ENCODE peak calls at places on chromosomes 3 and 15, in five cellular contexts. One of them, this sample, is unnamed.

GRCh38 chr3:132665230-132665629 is 5.1 kb downstream of the UBA5 start:
- DNase-seq in upper lobe of left lung: no peak
- DNase-seq in heart left ventricle: no peak
- DNase-seq in stomach: no peak
- DNase-seq in breast epithelium: no peak
- DNase-seq in this sample: no peak

GRCh38 chr3:107600784-107601183 is 78.0 kb downstream of the BBX start:
- DNase-seq in upper lobe of left lung: no peak
- DNase-seq in heart left ventricle: no peak
- DNase-seq in stomach: no peak
- DNase-seq in breast epithelium: no peak
- DNase-seq in this sample: no peak

GRCh38 chr3:140597792-140598191 is 80.1 kb upstream of the TRIM42 start:
- DNase-seq in upper lobe of left lung: no peak
- DNase-seq in heart left ventricle: peak
- DNase-seq in stomach: no peak
- DNase-seq in breast epithelium: no peak
- DNase-seq in this sample: no peak

GRCh38 chr15:84570164-84570692 is 30.6 kb upstream of the ZSCAN2 start:
- DNase-seq in upper lobe of left lung: peak
- DNase-seq in heart left ventricle: peak
- DNase-seq in stomach: peak
- DNase-seq in breast epithelium: no peak
- DNase-seq in this sample: peak

GRCh38 chr3:11638669-11639402 is 4.9 kb downstream of the VGLL4 start:
- DNase-seq in upper lobe of left lung: no peak
- DNase-seq in heart left ventricle: peak
- DNase-seq in stomach: no peak
- DNase-seq in breast epithelium: peak
- DNase-seq in this sample: no peak

GRCh38 chr3:97860364-97860763 is 38.6 kb downstream of the CRYBG3 start:
- DNase-seq in upper lobe of left lung: no peak
- DNase-seq in heart left ventricle: no peak
- DNase-seq in stomach: no peak
- DNase-seq in breast epithelium: no peak
- DNase-seq in this sample: no peak

GRCh38 chr3:51974963-51975856 is at the start of gene ABHD14A:
- DNase-seq in upper lobe of left lung: peak
- DNase-seq in heart left ventricle: peak
- DNase-seq in stomach: peak
- DNase-seq in breast epithelium: peak
- DNase-seq in this sample: peak

GRCh38 chr3:63912768-63913588 is 795 bp upstream of the SCAANT1 start:
- DNase-seq in upper lobe of left lung: peak
- DNase-seq in heart left ventricle: peak
- DNase-seq in stomach: peak
- DNase-seq in breast epithelium: peak
- DNase-seq in this sample: peak

GRCh38 chr3:178392553-178392952 is 143.7 kb upstream of the KCNMB2 start:
- DNase-seq in upper lobe of left lung: no peak
- DNase-seq in heart left ventricle: no peak
- DNase-seq in stomach: no peak
- DNase-seq in breast epithelium: no peak
- DNase-seq in this sample: no peak

GRCh38 chr15:29704950-29705597 is 117.2 kb downstream of the TJP1 start:
- DNase-seq in upper lobe of left lung: no peak
- DNase-seq in heart left ventricle: no peak
- DNase-seq in stomach: no peak
- DNase-seq in breast epithelium: no peak
- DNase-seq in this sample: no peak

GRCh38 chr3:12566976-12567375 is 10.1 kb downstream of the MKRN2 start:
- DNase-seq in upper lobe of left lung: no peak
- DNase-seq in heart left ventricle: no peak
- DNase-seq in stomach: no peak
- DNase-seq in breast epithelium: no peak
- DNase-seq in this sample: no peak

GRCh38 chr3:138946554-138947302 is at the start of the genes FOXL2 and FOXL2NB:
- DNase-seq in upper lobe of left lung: no peak
- DNase-seq in heart left ventricle: no peak
- DNase-seq in stomach: no peak
- DNase-seq in breast epithelium: no peak
- DNase-seq in this sample: no peak

GRCh38 chr3:194098036-194098871 is 37.7 kb upstream of the HES1 start:
- DNase-seq in upper lobe of left lung: no peak
- DNase-seq in heart left ventricle: no peak
- DNase-seq in stomach: no peak
- DNase-seq in breast epithelium: no peak
- DNase-seq in this sample: no peak

GRCh38 chr3:145190138-145190537 is 970.8 kb downstream of the PLOD2 start:
- DNase-seq in upper lobe of left lung: no peak
- DNase-seq in heart left ventricle: no peak
- DNase-seq in stomach: no peak
- DNase-seq in breast epithelium: no peak
- DNase-seq in this sample: no peak

GRCh38 chr3:196288141-196288460 is 575 bp upstream of the PCYT1A start:
- DNase-seq in upper lobe of left lung: no peak
- DNase-seq in heart left ventricle: no peak
- DNase-seq in stomach: no peak
- DNase-seq in breast epithelium: no peak
- DNase-seq in this sample: no peak

GRCh38 chr3:49903451-49904424 is at the start of gene MST1R:
- DNase-seq in upper lobe of left lung: peak
- DNase-seq in heart left ventricle: peak
- DNase-seq in stomach: peak
- DNase-seq in breast epithelium: peak
- DNase-seq in this sample: peak

GRCh38 chr3:87503901-87504498 is 227.6 kb upstream of the POU1F1 start:
- DNase-seq in upper lobe of left lung: peak
- DNase-seq in heart left ventricle: no peak
- DNase-seq in stomach: peak
- DNase-seq in breast epithelium: no peak
- DNase-seq in this sample: no peak

GRCh38 chr3:187677604-187678003 is 7.4 kb upstream of the SST start:
- DNase-seq in upper lobe of left lung: no peak
- DNase-seq in heart left ventricle: no peak
- DNase-seq in stomach: no peak
- DNase-seq in breast epithelium: no peak
- DNase-seq in this sample: no peak

GRCh38 chr3:78029775-78030174 is 989.9 kb downstream of the ROBO2 start:
- DNase-seq in upper lobe of left lung: no peak
- DNase-seq in heart left ventricle: no peak
- DNase-seq in stomach: no peak
- DNase-seq in breast epithelium: no peak
- DNase-seq in this sample: peak

GRCh38 chr15:66601521-66601920 is 35.7 kb upstream of the LCTL start:
- DNase-seq in upper lobe of left lung: no peak
- DNase-seq in heart left ventricle: no peak
- DNase-seq in stomach: no peak
- DNase-seq in breast epithelium: no peak
- DNase-seq in this sample: no peak

GRCh38 chr3:105827959-105828358 is 40.9 kb downstream of the CBLB start:
- DNase-seq in upper lobe of left lung: peak
- DNase-seq in heart left ventricle: peak
- DNase-seq in stomach: no peak
- DNase-seq in breast epithelium: no peak
- DNase-seq in this sample: no peak

GRCh38 chr15:80730395-80730794 is 35.3 kb downstream of the ABHD17C start:
- DNase-seq in upper lobe of left lung: no peak
- DNase-seq in heart left ventricle: no peak
- DNase-seq in stomach: no peak
- DNase-seq in breast epithelium: no peak
- DNase-seq in this sample: no peak

GRCh38 chr3:101836907-101837598 is 12.3 kb upstream of the NFKBIZ start:
- DNase-seq in upper lobe of left lung: no peak
- DNase-seq in heart left ventricle: no peak
- DNase-seq in stomach: no peak
- DNase-seq in breast epithelium: no peak
- DNase-seq in this sample: no peak

GRCh38 chr15:40768492-40769309 is 1.1 kb upstream of the C15orf62 start:
- DNase-seq in upper lobe of left lung: no peak
- DNase-seq in heart left ventricle: no peak
- DNase-seq in stomach: peak
- DNase-seq in breast epithelium: no peak
- DNase-seq in this sample: no peak

GRCh38 chr15:44023176-44023575 is 171.9 kb downstream of the FRMD5 start:
- DNase-seq in upper lobe of left lung: no peak
- DNase-seq in heart left ventricle: no peak
- DNase-seq in stomach: no peak
- DNase-seq in breast epithelium: no peak
- DNase-seq in this sample: no peak

GRCh38 chr15:48058371-48058770 is 62.4 kb upstream of the SLC24A5 start:
- DNase-seq in upper lobe of left lung: no peak
- DNase-seq in heart left ventricle: no peak
- DNase-seq in stomach: no peak
- DNase-seq in breast epithelium: no peak
- DNase-seq in this sample: no peak

GRCh38 chr3:112466041-112466440 is 33.2 kb downstream of the BTLA start:
- DNase-seq in upper lobe of left lung: no peak
- DNase-seq in heart left ventricle: no peak
- DNase-seq in stomach: no peak
- DNase-seq in breast epithelium: no peak
- DNase-seq in this sample: no peak

GRCh38 chr3:129975332-129976090 is 991 bp downstream of the TRH start:
- DNase-seq in upper lobe of left lung: peak
- DNase-seq in heart left ventricle: no peak
- DNase-seq in stomach: no peak
- DNase-seq in breast epithelium: no peak
- DNase-seq in this sample: no peak

GRCh38 chr3:8996681-8997121 is 33.4 kb upstream of the RAD18 start:
- DNase-seq in upper lobe of left lung: no peak
- DNase-seq in heart left ventricle: peak
- DNase-seq in stomach: peak
- DNase-seq in breast epithelium: peak
- DNase-seq in this sample: no peak

GRCh38 chr15:61186905-61187865 is 41.9 kb downstream of the RORA start:
- DNase-seq in upper lobe of left lung: peak
- DNase-seq in heart left ventricle: peak
- DNase-seq in stomach: no peak
- DNase-seq in breast epithelium: no peak
- DNase-seq in this sample: no peak

GRCh38 chr3:39638286-39638685 is 170.8 kb downstream of the MOBP start:
- DNase-seq in upper lobe of left lung: no peak
- DNase-seq in heart left ventricle: no peak
- DNase-seq in stomach: no peak
- DNase-seq in breast epithelium: no peak
- DNase-seq in this sample: no peak

GRCh38 chr3:39641210-39641718 is 168.1 kb upstream of the MYRIP start:
- DNase-seq in upper lobe of left lung: no peak
- DNase-seq in heart left ventricle: no peak
- DNase-seq in stomach: no peak
- DNase-seq in breast epithelium: no peak
- DNase-seq in this sample: no peak

GRCh38 chr3:39639344-39640236 is 169.8 kb upstream of the MYRIP start:
- DNase-seq in upper lobe of left lung: peak
- DNase-seq in heart left ventricle: no peak
- DNase-seq in stomach: no peak
- DNase-seq in breast epithelium: no peak
- DNase-seq in this sample: no peak

DNA sequence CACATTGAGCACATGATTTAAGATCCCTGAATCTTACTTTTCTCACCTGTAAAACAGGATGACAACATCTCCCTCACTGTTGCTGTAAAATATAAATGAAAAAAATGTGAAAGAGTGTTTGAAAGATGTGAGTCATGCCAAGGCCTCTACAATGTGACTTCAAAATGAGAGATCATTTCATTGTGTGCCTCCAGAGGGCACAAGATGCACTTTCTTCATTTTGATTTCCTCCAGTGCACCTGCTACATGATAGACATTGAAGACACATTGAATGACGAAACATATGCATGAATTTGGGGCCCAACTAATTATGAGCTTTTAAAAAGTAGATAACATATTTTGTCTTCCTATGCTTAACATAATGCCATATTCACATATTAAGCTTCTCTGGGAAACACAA is 170.3 kb downstream of the MOBP start:
- DNase-seq in upper lobe of left lung: no peak
- DNase-seq in heart left ventricle: no peak
- DNase-seq in stomach: no peak
- DNase-seq in breast epithelium: no peak
- DNase-seq in this sample: no peak
- TF ChIP-seq CTCF in upper lobe of left lung: no peak
- TF ChIP-seq CTCF in heart left ventricle: no peak
- TF ChIP-seq CTCF in stomach: no peak
- TF ChIP-seq CTCF in breast epithelium: no peak
- TF ChIP-seq CTCF in this sample: no peak

DNA sequence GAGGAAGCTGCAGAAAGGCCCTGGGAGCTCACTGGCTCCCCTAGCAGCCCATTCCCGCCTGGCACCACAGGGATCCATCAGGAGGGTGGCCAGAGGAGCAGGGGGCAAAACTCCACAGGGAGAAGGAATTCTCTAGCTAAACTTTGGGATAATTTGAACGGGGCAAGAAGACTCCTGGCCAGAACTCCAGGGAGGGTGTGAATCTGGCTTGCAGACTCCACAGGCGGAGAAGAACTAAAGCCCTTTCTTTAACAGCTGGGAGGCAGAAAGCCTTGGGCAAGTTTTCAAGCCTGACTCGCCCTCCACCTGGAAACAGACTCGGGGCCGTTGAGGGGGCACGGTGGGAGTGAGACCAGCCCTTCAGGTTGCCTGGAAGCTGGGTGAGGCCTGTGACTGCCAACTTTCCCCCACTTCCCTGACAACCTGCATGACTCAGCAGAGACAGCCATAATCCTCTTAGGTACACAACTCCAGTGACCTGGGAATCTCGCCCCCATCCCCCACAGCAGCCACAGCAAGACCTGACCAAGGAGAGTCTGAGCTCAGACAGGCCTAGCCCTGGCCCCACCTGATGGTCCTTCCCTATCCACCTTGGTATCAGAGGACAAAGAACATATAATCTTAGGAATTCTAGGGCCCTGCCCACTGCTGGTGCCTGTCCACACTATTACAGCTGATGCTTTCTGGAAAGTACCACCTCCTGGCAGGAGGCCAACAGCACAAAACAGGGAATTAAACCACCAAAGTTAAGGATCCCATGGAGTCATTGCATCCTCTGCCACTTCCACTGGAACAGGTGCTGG is 28.7 kb downstream of the SLC27A2 start:
- DNase-seq in upper lobe of left lung: no peak
- DNase-seq in heart left ventricle: no peak
- DNase-seq in stomach: peak
- DNase-seq in breast epithelium: no peak
- DNase-seq in this sample: no peak
- TF ChIP-seq CTCF in upper lobe of left lung: no peak
- TF ChIP-seq CTCF in heart left ventricle: no peak
- TF ChIP-seq CTCF in stomach: no peak
- TF ChIP-seq CTCF in breast epithelium: no peak
- TF ChIP-seq CTCF in this sample: no peak

GRCh38 chr15:49696441-49696840 is 75.6 kb downstream of the DTWD1 start:
- DNase-seq in upper lobe of left lung: no peak
- DNase-seq in heart left ventricle: no peak
- DNase-seq in stomach: no peak
- DNase-seq in breast epithelium: no peak
- DNase-seq in this sample: no peak
- TF ChIP-seq CTCF in upper lobe of left lung: no peak
- TF ChIP-seq CTCF in heart left ventricle: no peak
- TF ChIP-seq CTCF in stomach: no peak
- TF ChIP-seq CTCF in breast epithelium: no peak
- TF ChIP-seq CTCF in this sample: no peak

GRCh38 chr3:1252061-1252430 is 159.2 kb downstream of the CNTN6 start:
- DNase-seq in upper lobe of left lung: no peak
- DNase-seq in heart left ventricle: no peak
- DNase-seq in stomach: no peak
- DNase-seq in breast epithelium: no peak
- DNase-seq in this sample: no peak

GRCh38 chr3:1251282-1252060 is 158.6 kb downstream of the CNTN6 start:
- DNase-seq in upper lobe of left lung: no peak
- DNase-seq in heart left ventricle: no peak
- DNase-seq in stomach: no peak
- DNase-seq in breast epithelium: no peak
- DNase-seq in this sample: no peak
- TF ChIP-seq CTCF in upper lobe of left lung: no peak
- TF ChIP-seq CTCF in heart left ventricle: no peak
- TF ChIP-seq CTCF in stomach: no peak
- TF ChIP-seq CTCF in breast epithelium: no peak
- TF ChIP-seq CTCF in this sample: no peak

This sample was measured in mesothelial cell of epicardium.